ENCODE peak calls at places on chromosomes 3 and 15, in ten cellular contexts. Y is astrocyte; B is esophagus muscularis mucosa; E is CD8-positive, alpha-beta T cell; V is lower lobe of right lung; O is lung; L is aorta; G is right lobe of liver; T is mammary epithelial cell; A is HAP-1. D is an unnamed sample. For H3K27me3 and H3K36me3, the result is how much of the 10 kb centered on the place peaks cover.

GRCh38 chr15:69160976-69161877 is 792 bp downstream of the GLCE start:
- DNase-seq in L (peak), B (no peak), T (peak), G (peak), Y (no peak), A (peak), V (peak), O (no peak), E (peak), D (peak)

GRCh38 chr15:29885183-29885582 is 62.9 kb upstream of the TJP1 start:
- DNase-seq in A (no peak), Y (no peak), V (no peak), L (no peak), O (no peak), B (no peak), T (no peak), E (no peak), G (no peak), D (no peak)

GRCh38 chr15:86929461-86929860 is 849.8 kb downstream of the AGBL1 start:
- DNase-seq in A (no peak), V (no peak), Y (no peak), B (peak), G (no peak), T (no peak), L (no peak), E (no peak), O (no peak), D (no peak)

GRCh38 chr3:10366681-10367101 is 45.8 kb upstream of the SEC13 start:
- DNase-seq in G (no peak), B (no peak), T (peak), E (no peak), V (no peak), A (no peak), O (no peak), Y (peak), L (no peak), D (peak)

GRCh38 chr15:70503073-70503745 is 260.1 kb downstream of the UACA start:
- DNase-seq in L (peak), B (no peak), Y (no peak), O (no peak), E (no peak), V (no peak), T (no peak), G (no peak), A (no peak), D (no peak)

GRCh38 chr15:56608140-56608778 is 125.0 kb downstream of the ZNF280D start:
- DNase-seq in L (no peak), Y (peak), V (no peak), T (no peak), A (no peak), E (no peak), O (no peak), G (no peak), B (no peak), D (no peak)

GRCh38 chr3:51282931-51283330 is 102.2 kb upstream of the MANF start:
- DNase-seq in B (no peak), V (no peak), G (no peak), L (no peak), T (peak), O (no peak), A (no peak), Y (peak), E (no peak), D (no peak)

GRCh38 chr3:170768334-170768801 is 101.6 kb downstream of the RPL22L1 start:
- DNase-seq in V (no peak), E (no peak), L (no peak), A (no peak), B (no peak), G (no peak), O (no peak), T (peak), Y (peak), D (no peak)

GRCh38 chr3:64462203-64463120 is 225.3 kb downstream of the ADAMTS9 start:
- DNase-seq in L (no peak), B (no peak), O (no peak), Y (peak), V (no peak), G (no peak), E (no peak), A (peak), T (no peak), D (no peak)

GRCh38 chr3:160403028-160403545 is 3.6 kb downstream of the SMC4 start:
- DNase-seq in Y (no peak), V (no peak), G (no peak), B (no peak), O (no peak), L (no peak), E (no peak), A (no peak), T (peak), D (no peak)

GRCh38 chr3:71062920-71063767 is 520.4 kb downstream of the FOXP1 start:
- DNase-seq in L (no peak), B (no peak), V (no peak), E (no peak), Y (peak), O (no peak), G (no peak), A (peak), T (peak), D (no peak)

GRCh38 chr15:77855871-77856270 is 221.6 kb downstream of the TBC1D2B start:
- DNase-seq in A (no peak), L (no peak), B (no peak), V (peak), E (no peak), T (no peak), G (no peak), O (no peak), Y (no peak), D (no peak)
- H3K27me3 ChIP-seq in A (under half), L (under half), B (under half), V (under half), E (under half), T (under half), G (under half), O (under half), Y (under half), D (under half)

GRCh38 chr15:80709542-80709941 is 14.4 kb downstream of the ABHD17C start:
- DNase-seq in Y (no peak), V (peak), L (no peak), T (peak), A (no peak), G (no peak), E (no peak), B (no peak), O (peak), D (no peak)
- H3K4me3 ChIP-seq in Y (no peak), V (no peak), L (no peak), T (no peak), A (no peak), G (no peak), E (no peak), B (no peak), O (no peak), D (no peak)

GRCh38 chr3:31008986-31009385 is 114.5 kb upstream of the GADL1 start:
- DNase-seq in E (no peak), Y (peak), T (peak), G (no peak), A (no peak), O (no peak), L (no peak), V (no peak), B (no peak), D (no peak)
- H3K36me3 ChIP-seq in E (under half), Y (under half), T (under half), G (under half), A (under half), O (under half), L (under half), V (under half), B (under half), D (under half)

GRCh38 chr3:126354776-126355175 is 2.4 kb downstream of the KLF15 start:
- DNase-seq in E (no peak), V (peak), O (no peak), T (no peak), L (peak), Y (no peak), G (no peak), B (no peak), A (no peak), D (no peak)
- H3K27me3 ChIP-seq in E (under half), V (under half), O (under half), T (under half), L (under half), Y (under half), G (under half), B (under half), A (under half), D (under half)

GRCh38 chr3:161415506-161416231 is 44.4 kb upstream of the SPTSSB start:
- DNase-seq in B (no peak), E (no peak), O (no peak), Y (peak), G (no peak), A (no peak), T (peak), V (no peak), L (no peak), D (no peak)
- H3K4me3 ChIP-seq in B (no peak), E (no peak), O (no peak), Y (no peak), G (no peak), A (no peak), T (no peak), V (no peak), L (no peak), D (no peak)

DNA sequence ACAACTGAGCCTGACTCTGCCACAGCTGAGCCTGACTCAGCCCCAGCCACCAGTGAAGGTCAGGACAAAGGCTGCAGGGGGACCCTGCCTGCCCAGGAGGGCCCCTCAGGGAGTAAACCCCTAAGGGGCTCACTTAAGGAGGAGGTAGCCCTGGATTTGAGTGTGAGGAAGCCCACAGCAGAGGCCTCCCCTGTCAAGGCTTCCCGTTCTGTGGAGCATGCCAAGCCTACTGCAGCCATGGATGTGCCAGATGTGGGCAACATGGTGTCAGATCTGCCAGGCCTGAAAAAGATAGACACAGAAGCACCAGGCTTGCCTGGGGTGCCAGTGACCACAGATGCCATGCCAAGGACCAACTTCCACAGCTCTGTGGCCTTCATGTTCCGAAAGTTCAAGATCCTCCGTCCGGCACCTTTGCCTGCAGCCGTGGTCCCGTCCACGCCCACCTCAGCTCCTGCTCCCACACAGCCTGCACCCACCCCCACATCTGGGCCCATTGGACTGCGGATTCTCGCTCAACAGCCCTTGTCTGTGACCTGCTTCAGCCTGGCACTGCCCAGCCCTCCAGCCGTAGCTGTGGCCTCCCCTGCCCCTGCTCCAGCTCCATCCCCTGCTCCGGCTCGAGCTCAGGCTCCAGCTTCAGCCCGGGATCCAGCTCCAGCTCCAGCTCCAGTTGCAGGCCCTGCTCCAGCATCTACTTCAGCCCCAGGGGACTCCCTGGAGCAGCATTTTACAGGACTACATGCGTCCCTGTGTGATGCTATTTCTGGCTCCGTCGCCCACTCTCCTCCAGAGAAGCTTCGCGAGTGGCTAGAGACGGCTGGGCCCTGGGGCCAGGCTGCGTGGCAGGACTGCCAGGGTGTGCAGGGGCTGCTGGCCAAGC is 6.2 kb downstream of the C15orf39 start:
- DNase-seq in A (no peak), Y (no peak), O (no peak), B (no peak), G (no peak), T (no peak), L (no peak), E (no peak), V (no peak), D (no peak)
- H3K36me3 ChIP-seq in A (half or more), Y (under half), O (half or more), B (under half), G (under half), T (under half), L (under half), E (under half), V (half or more), D (under half)

DNA sequence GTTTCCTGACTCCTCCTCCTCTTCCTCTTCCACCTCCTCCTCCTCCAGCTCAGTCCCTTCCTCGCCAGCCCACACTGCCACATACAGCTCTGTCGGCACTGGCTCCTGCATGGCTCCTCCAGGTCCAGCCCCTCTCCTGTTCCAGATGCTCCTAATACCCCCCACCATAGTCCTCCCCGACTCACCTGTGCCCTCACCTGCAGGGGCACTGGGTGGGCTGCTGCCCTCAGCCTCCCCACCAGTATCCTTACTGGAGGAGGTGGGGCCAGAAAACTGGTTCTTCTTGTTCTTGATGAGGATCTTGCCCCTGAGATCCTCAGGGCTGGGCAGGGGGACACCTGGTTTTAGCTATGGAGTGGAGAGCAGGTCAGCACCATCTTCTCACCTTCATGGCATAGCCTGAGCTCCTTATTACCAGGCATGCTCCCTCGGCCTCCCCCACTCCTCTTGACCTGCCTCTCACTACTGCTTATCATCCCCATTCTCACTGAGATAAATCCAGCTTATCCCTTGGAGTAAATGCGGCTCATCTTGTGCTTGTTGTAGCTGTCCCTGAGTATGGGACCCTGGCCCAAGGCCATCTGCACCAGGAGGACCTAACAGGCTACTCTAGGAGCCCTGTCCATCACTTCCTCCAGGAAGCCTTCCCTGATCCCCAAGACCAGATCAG is 11.0 kb downstream of the PLCB2 start:
- DNase-seq in G (peak), O (no peak), T (no peak), Y (no peak), B (no peak), V (peak), L (peak), A (no peak), E (no peak), D (peak)
- H3K27me3 ChIP-seq in G (under half), O (under half), T (under half), Y (under half), B (under half), V (under half), L (under half), A (under half), E (under half), D (under half)